ENCODE peak calls at places on chromosomes 1 and 21, in seven cellular contexts. One of them, this sample, is unnamed.

GRCh38 chr1:242242983-242243382 is 244.1 kb upstream of the MAP1LC3C start:
- DNase-seq in SK-N-SH: no peak
- DNase-seq in H1: no peak
- DNase-seq in K562: no peak
- DNase-seq in HepG2: no peak
- DNase-seq in GM12892: no peak
- DNase-seq in GM12878: no peak
- DNase-seq in this sample: no peak

GRCh38 chr1:248924696-248925532 is 18.9 kb downstream of the PGBD2 start:
- DNase-seq in HepG2: peak; percentile 61
- DNase-seq in SK-N-SH: peak; percentile 74
- DNase-seq in K562: no peak
- DNase-seq in H1: no peak
- DNase-seq in GM12892: peak; percentile 25
- DNase-seq in GM12878: peak; percentile 33
- DNase-seq in this sample: no peak

GRCh38 chr1:37234941-37235418 is 200.7 kb upstream of the GRIK3 start:
- DNase-seq in H1: peak; percentile 52
- DNase-seq in GM12878: no peak
- DNase-seq in HepG2: no peak
- DNase-seq in SK-N-SH: no peak
- DNase-seq in GM12892: no peak
- DNase-seq in K562: no peak
- DNase-seq in this sample: no peak

GRCh38 chr1:32989160-32989894 is 24.7 kb upstream of the RNF19B start:
- DNase-seq in GM12878: no peak
- DNase-seq in SK-N-SH: no peak
- DNase-seq in K562: peak; percentile 63
- DNase-seq in GM12892: no peak
- DNase-seq in HepG2: no peak
- DNase-seq in H1: no peak
- DNase-seq in this sample: no peak

GRCh38 chr1:182716740-182717720 is 32.6 kb upstream of the RGS8 start:
- DNase-seq in GM12878: peak; percentile 16
- DNase-seq in HepG2: no peak
- DNase-seq in GM12892: no peak
- DNase-seq in SK-N-SH: no peak
- DNase-seq in K562: no peak
- DNase-seq in H1: no peak
- DNase-seq in this sample: no peak

GRCh38 chr1:93976291-93976690 is 67.1 kb upstream of the GCLM start:
- DNase-seq in SK-N-SH: no peak
- DNase-seq in GM12892: no peak
- DNase-seq in GM12878: no peak
- DNase-seq in H1: no peak
- DNase-seq in K562: no peak
- DNase-seq in HepG2: no peak
- DNase-seq in this sample: no peak

GRCh38 chr21:36381841-36382589 is 3.2 kb upstream of the CHAF1B start:
- DNase-seq in H1: no peak
- DNase-seq in SK-N-SH: no peak
- DNase-seq in GM12878: no peak
- DNase-seq in GM12892: no peak
- DNase-seq in K562: no peak
- DNase-seq in HepG2: no peak
- DNase-seq in this sample: no peak

GRCh38 chr21:37531402-37532042 is 164.9 kb downstream of the DYRK1A start:
- DNase-seq in HepG2: no peak
- DNase-seq in K562: no peak
- DNase-seq in SK-N-SH: no peak
- DNase-seq in GM12892: no peak
- DNase-seq in GM12878: no peak
- DNase-seq in H1: no peak
- DNase-seq in this sample: no peak

GRCh38 chr1:29586991-29587745 is 350.8 kb downstream of the PTPRU start:
- DNase-seq in K562: no peak
- DNase-seq in SK-N-SH: no peak
- DNase-seq in GM12878: no peak
- DNase-seq in HepG2: no peak
- DNase-seq in GM12892: no peak
- DNase-seq in H1: peak; percentile 11
- DNase-seq in this sample: no peak

GRCh38 chr1:17516303-17517214 is 22.9 kb upstream of the ARHGEF10L start:
- DNase-seq in K562: no peak
- DNase-seq in SK-N-SH: no peak
- DNase-seq in GM12892: no peak
- DNase-seq in HepG2: peak; percentile 85
- DNase-seq in H1: no peak
- DNase-seq in GM12878: no peak
- DNase-seq in this sample: no peak

GRCh38 chr1:93394514-93394913 is 48.8 kb downstream of the DR1 start:
- DNase-seq in K562: no peak
- DNase-seq in SK-N-SH: no peak
- DNase-seq in GM12878: no peak
- DNase-seq in GM12892: no peak
- DNase-seq in H1: no peak
- DNase-seq in HepG2: no peak
- DNase-seq in this sample: no peak

GRCh38 chr1:198776602-198777029 is 137.8 kb downstream of the PTPRC start:
- DNase-seq in HepG2: no peak
- DNase-seq in GM12892: no peak
- DNase-seq in GM12878: no peak
- DNase-seq in K562: no peak
- DNase-seq in SK-N-SH: no peak
- DNase-seq in H1: no peak
- DNase-seq in this sample: no peak

GRCh38 chr1:41359211-41360073 is 1.8 kb upstream of the FOXO6 start:
- DNase-seq in K562: no peak
- DNase-seq in HepG2: no peak
- DNase-seq in GM12878: no peak
- DNase-seq in H1: peak; percentile 37
- DNase-seq in GM12892: no peak
- DNase-seq in SK-N-SH: no peak
- DNase-seq in this sample: no peak

GRCh38 chr1:45012639-45013278 is 705 bp downstream of the UROD start:
- DNase-seq in H1: peak; percentile 58
- DNase-seq in SK-N-SH: peak; percentile 50
- DNase-seq in GM12892: no peak
- DNase-seq in GM12878: no peak
- DNase-seq in HepG2: peak; percentile 72
- DNase-seq in K562: peak; percentile 97
- DNase-seq in this sample: no peak
- TF ChIP-seq POLR2AphosphoS5 in H1: no peak
- TF ChIP-seq POLR2AphosphoS5 in SK-N-SH: no peak
- TF ChIP-seq POLR2AphosphoS5 in GM12892: no peak
- TF ChIP-seq POLR2AphosphoS5 in GM12878: no peak
- TF ChIP-seq POLR2AphosphoS5 in HepG2: no peak
- TF ChIP-seq POLR2AphosphoS5 in K562: peak; percentile 97
- TF ChIP-seq POLR2AphosphoS5 in this sample: no peak

DNA sequence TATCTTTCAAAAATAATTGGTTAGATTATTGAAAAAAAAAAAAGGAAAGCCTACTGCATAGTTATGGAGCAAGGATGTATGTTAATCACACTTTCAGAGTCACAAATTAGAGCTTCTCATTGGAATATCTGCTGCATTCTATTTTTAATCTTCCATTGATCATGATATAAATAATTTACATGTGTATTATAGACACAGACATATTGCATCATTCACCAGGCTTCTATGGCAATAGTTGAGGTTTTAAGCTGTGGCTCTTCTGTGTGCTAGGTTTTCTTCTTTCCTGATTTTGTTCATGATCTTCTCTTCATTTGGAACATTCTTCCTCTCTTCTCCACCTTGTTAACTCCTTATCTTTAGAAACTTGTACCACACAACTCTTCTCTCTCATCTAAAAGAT is 123.2 kb upstream of the HMCN1 start:
- DNase-seq in SK-N-SH: no peak
- DNase-seq in K562: no peak
- DNase-seq in H1: no peak
- DNase-seq in GM12878: no peak
- DNase-seq in GM12892: no peak
- DNase-seq in HepG2: no peak
- DNase-seq in this sample: no peak
- TF ChIP-seq TAF1 in SK-N-SH: no peak
- TF ChIP-seq TAF1 in K562: no peak
- TF ChIP-seq TAF1 in H1: no peak
- TF ChIP-seq TAF1 in GM12878: no peak
- TF ChIP-seq TAF1 in GM12892: no peak
- TF ChIP-seq TAF1 in HepG2: no peak
- TF ChIP-seq TAF1 in this sample: no peak

DNA sequence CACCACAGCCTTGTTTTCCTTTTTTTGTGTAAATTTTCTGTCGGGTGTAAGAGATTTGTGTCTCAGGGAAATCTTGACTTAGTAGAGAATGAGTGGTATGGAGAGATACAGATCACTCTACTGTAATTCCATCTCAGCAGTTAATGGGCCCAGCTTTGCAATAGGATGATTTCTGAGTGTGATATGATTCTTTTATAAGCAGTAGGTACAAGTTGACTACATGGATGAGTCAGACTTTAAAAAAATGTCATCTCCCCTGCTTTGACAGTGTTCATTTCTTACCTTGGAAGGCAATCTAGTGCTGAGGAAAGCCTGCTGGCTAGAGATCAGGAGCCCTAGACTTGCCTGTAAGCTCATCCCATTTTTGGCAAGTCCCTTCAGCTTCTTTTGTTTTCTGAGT is 261.9 kb downstream of the RYR2 start:
- DNase-seq in GM12878: no peak
- DNase-seq in GM12892: no peak
- DNase-seq in H1: no peak
- DNase-seq in K562: no peak
- DNase-seq in HepG2: no peak
- DNase-seq in SK-N-SH: peak; percentile 5
- DNase-seq in this sample: no peak
- TF ChIP-seq POLR2AphosphoS5 in GM12878: no peak
- TF ChIP-seq POLR2AphosphoS5 in GM12892: no peak
- TF ChIP-seq POLR2AphosphoS5 in H1: no peak
- TF ChIP-seq POLR2AphosphoS5 in K562: no peak
- TF ChIP-seq POLR2AphosphoS5 in HepG2: no peak
- TF ChIP-seq POLR2AphosphoS5 in SK-N-SH: no peak
- TF ChIP-seq POLR2AphosphoS5 in this sample: no peak

DNA sequence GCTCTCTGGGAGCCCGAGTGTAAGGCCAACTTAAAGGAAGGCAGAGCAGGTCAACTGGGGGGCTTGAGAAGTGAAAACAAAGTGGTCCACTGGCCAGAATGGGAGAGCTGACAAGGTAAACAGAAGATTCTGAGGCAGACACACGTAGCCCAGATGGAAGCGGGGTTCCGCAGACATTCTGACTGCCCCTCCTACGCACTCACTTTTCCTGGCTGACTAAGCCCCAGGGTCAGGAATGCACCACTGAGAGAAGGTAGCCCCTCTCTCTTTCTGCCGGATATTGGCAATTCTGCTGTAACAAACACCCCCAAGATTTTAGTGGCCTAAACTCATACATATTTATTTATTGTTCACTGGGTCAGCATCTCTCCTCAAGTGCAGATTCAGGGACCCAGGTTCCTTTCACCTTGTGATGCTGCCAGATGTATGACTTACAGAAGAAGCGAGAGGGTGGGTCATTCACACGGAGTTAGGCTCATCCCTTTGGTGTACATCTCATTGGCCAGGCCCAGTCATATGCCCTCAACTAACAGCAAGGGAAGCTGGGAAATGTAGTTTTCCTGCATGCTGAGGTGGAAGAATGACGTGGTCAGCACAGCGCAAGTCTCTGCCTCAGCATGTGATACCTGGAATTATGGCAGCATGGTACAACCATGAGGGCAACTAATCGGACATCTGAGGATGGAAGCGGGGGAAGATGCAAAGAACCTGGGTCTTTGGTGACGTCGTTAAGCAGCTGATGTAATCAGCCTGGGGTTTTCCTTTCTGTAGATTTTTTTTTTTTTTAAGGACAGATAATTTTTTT is 43.5 kb upstream of the MRPS6 start:
- DNase-seq in HepG2: peak; percentile 23
- DNase-seq in K562: peak; percentile 84
- DNase-seq in H1: peak; percentile 66
- DNase-seq in GM12878: peak; percentile 87
- DNase-seq in SK-N-SH: peak; percentile 56
- DNase-seq in GM12892: peak; percentile 36
- DNase-seq in this sample: no peak
- TF ChIP-seq TAF1 in HepG2: no peak
- TF ChIP-seq TAF1 in K562: no peak
- TF ChIP-seq TAF1 in H1: peak; percentile 26
- TF ChIP-seq TAF1 in GM12878: no peak
- TF ChIP-seq TAF1 in SK-N-SH: no peak
- TF ChIP-seq TAF1 in GM12892: no peak
- TF ChIP-seq TAF1 in this sample: no peak